ENCODE peak calls at places on chromosomes 4 and X, in five cellular contexts. G, X, L, D and T are unnamed samples.

GRCh38 chrX:19382500-19383145 is 38.9 kb downstream of the PDHA1 start:
- DNase-seq in X (no peak), G (peak; percentile 59), L (no peak), D (peak; percentile 32), T (peak; percentile 76)

GRCh38 chrX:118495958-118496762 is 545 bp downstream of the DOCK11 start:
- DNase-seq in G (peak; percentile 48), D (no peak), L (no peak), X (peak; percentile 21), T (no peak)

GRCh38 chr4:58807843-58808605 is 1697.8 kb upstream of the IGFBP7 start:
- DNase-seq in L (no peak), D (no peak), G (peak; percentile 61), X (no peak), T (no peak)

GRCh38 chr4:157572951-157573350 is 352.4 kb downstream of the GRIA2 start:
- DNase-seq in L (no peak), X (no peak), G (no peak), D (no peak), T (no peak)

GRCh38 chrX:9349572-9350259 is 115.1 kb upstream of the TBL1X start:
- DNase-seq in D (peak; percentile 75), G (no peak), X (no peak), L (no peak), T (no peak)

GRCh38 chr4:830776-831482 is 5.0 kb upstream of the CPLX1 start:
- DNase-seq in X (no peak), G (no peak), D (no peak), L (no peak), T (no peak)

GRCh38 chrX:17788439-17788838 is 51.1 kb downstream of the SCML1 start:
- DNase-seq in L (no peak), D (peak; percentile 16), X (peak; percentile 73), G (peak; percentile 33), T (peak; percentile 80)

GRCh38 chrX:16786791-16787735 is 797 bp downstream of the TXLNG start:
- DNase-seq in G (no peak), D (no peak), X (peak; percentile 60), L (no peak), T (peak; percentile 25)

GRCh38 chr4:96162631-96163030 is 322.7 kb downstream of the PDHA2 start:
- DNase-seq in D (no peak), L (no peak), X (no peak), G (no peak), T (no peak)

GRCh38 chr4:120158860-120159259 is 92.2 kb upstream of the MAD2L1 start:
- DNase-seq in D (no peak), L (no peak), G (no peak), X (no peak), T (no peak)

GRCh38 chr4:8649631-8650261 is 57.2 kb downstream of the CPZ start:
- DNase-seq in L (no peak), G (no peak), X (no peak), D (no peak), T (no peak)

GRCh38 chr4:187541666-187542065 is 453.9 kb upstream of the ZFP42 start:
- DNase-seq in L (no peak), D (no peak), G (no peak), X (no peak), T (no peak)

GRCh38 chrX:38940547-38940946 is 139.3 kb downstream of the MID1IP1 start:
- DNase-seq in D (peak; percentile 34), G (no peak), L (no peak), X (no peak), T (no peak)

GRCh38 chr4:148216866-148217814 is 225.1 kb downstream of the NR3C2 start:
- DNase-seq in D (no peak), G (no peak), X (no peak), L (peak; percentile 41), T (no peak)

GRCh38 chrX:106404512-106404911 is 207.3 kb upstream of the RADX start:
- DNase-seq in G (no peak), X (no peak), D (no peak), L (no peak), T (no peak)

GRCh38 chr4:184322328-184323025 is 104.8 kb upstream of the ENPP6 start:
- DNase-seq in D (no peak), L (no peak), G (no peak), X (no peak), T (no peak)

GRCh38 chrX:56728752-56729151 is 291 bp upstream of the NBDY start:
- DNase-seq in D (peak; percentile 5), L (no peak), G (peak; percentile 55), X (peak; percentile 2), T (no peak)

GRCh38 chr4:122364700-122365404 is 14.0 kb upstream of the ADAD1 start:
- DNase-seq in D (no peak), G (peak; percentile 3), L (no peak), X (no peak), T (no peak)

GRCh38 chr4:15695240-15695699 is 7.6 kb upstream of the BST1 start:
- DNase-seq in X (no peak), D (peak; percentile 99), L (no peak), G (peak; percentile 82), T (no peak)

GRCh38 chr4:53960843-53961242 is 103.6 kb downstream of the CHIC2 start:
- DNase-seq in D (no peak), G (no peak), X (no peak), L (no peak), T (no peak)

GRCh38 chr4:139619644-139620043 is 46.0 kb upstream of the MGST2 start:
- DNase-seq in D (no peak), L (no peak), G (peak; percentile 55), X (no peak), T (peak; percentile 45)

GRCh38 chrX:19791562-19791961 is 95.8 kb downstream of the SH3KBP1 start:
- DNase-seq in X (no peak), G (no peak), L (no peak), D (peak; percentile 25), T (no peak)

GRCh38 chr4:30619679-30620078 is 100.5 kb upstream of the PCDH7 start:
- DNase-seq in L (peak; percentile 5), G (no peak), D (no peak), X (no peak), T (no peak)

GRCh38 chrX:39755152-39756032 is 342.4 kb downstream of the BCOR start:
- DNase-seq in D (peak; percentile 93), L (no peak), G (peak; percentile 97), X (peak; percentile 68), T (peak; percentile 78)

GRCh38 chr4:108466936-108467902 is 153.2 kb upstream of the RPL34 start:
- DNase-seq in X (no peak), D (peak; percentile 93), L (peak; percentile 19), G (no peak), T (no peak)

GRCh38 chr4:69717778-69718177 is 42.6 kb downstream of the SULT1B1 start:
- DNase-seq in X (no peak), G (no peak), L (no peak), D (no peak), T (no peak)

GRCh38 chr4:15776871-15777648 is 1.1 kb upstream of the CD38 start:
- DNase-seq in L (no peak), D (no peak), X (no peak), G (no peak), T (no peak)

GRCh38 chrX:104250470-104250869 is 4.3 kb downstream of the ESX1 start:
- DNase-seq in L (no peak), D (no peak), X (no peak), G (no peak), T (no peak)

GRCh38 chrX:22712942-22713341 is 286.8 kb upstream of the DDX53 start:
- DNase-seq in G (no peak), D (no peak), L (no peak), X (no peak), T (no peak)

GRCh38 chr4:181674315-181674714 is 568.9 kb upstream of the TENM3 start:
- DNase-seq in G (no peak), X (no peak), L (no peak), D (peak; percentile 62), T (no peak)

GRCh38 chr4:181672751-181673150 is 570.5 kb upstream of the TENM3 start:
- DNase-seq in L (no peak), D (no peak), X (no peak), G (no peak), T (no peak)

GRCh38 chr4:181671672-181672071 is 571.5 kb upstream of the TENM3 start:
- DNase-seq in D (no peak), G (no peak), L (no peak), X (no peak), T (no peak)

DNA sequence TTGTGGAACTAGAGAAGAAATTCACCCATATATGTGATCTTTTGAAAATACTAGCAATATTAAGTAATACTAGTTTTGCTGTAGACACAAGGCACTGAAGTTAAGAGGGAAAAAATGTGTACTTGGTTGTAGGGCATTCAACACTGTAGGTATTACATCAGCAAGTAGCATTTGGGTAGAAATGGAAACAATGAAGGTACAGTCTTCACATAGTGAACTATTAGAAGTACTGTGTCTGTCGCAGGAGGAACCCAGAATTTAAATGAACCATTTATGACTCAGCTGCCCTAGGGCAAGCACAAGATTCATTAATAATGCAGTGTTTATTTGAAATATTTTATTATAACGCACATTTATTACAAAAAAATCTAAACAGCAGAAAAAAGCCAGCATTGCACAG is 572.7 kb upstream of the TENM3 start:
- DNase-seq in L (no peak), D (no peak), G (no peak), X (no peak), T (no peak)
- TF ChIP-seq BHLHE40 in L (no peak), D (no peak), G (no peak), X (no peak), T (no peak)

DNA sequence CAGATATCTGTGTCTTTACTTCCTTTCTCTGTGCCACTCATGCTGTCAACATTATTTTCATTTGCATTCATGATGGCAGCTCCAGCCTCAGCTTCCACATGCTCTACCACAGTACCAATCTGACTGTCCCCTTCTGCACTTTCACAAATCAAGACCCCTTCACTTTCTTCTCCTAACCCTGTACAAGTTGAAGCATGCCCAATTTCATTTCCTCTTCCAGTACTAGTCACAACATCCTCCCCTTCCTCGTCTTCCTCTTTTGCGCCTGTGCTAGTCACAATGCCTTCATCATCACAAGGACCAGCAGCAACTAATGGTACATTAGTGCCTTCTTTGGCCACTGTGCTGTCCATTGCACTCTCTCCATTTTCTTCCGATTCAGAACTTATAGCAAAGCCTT is 26.5 kb downstream of the BOD1L1 start:
- DNase-seq in D (no peak), X (no peak), G (no peak), L (peak; percentile 32), T (no peak)
- TF ChIP-seq BHLHE40 in D (no peak), X (no peak), G (no peak), L (no peak), T (no peak)

GRCh38 chr4:2712261-2712842 is 43.8 kb downstream of the TNIP2 start:
- DNase-seq in D (no peak), X (no peak), G (no peak), L (no peak), T (no peak)
- TF ChIP-seq BHLHE40 in D (no peak), X (no peak), G (no peak), L (no peak), T (no peak)

GRCh38 chr4:167890226-167890625 is 202.1 kb upstream of the ANXA10 start:
- DNase-seq in X (no peak), D (no peak), G (no peak), L (no peak), T (no peak)
- TF ChIP-seq BHLHE40 in X (no peak), D (no peak), G (no peak), L (no peak), T (no peak)